ENCODE peak calls at places on chromosome 9, in eight cellular contexts. V is fibroblast of lung, P is OCI-LY7, R is neural progenitor cell, Z is MM.1S, Q is HCT116, S is PC-9, D is GM23248. A is an unnamed sample. For H3K4me1, the result is how much of the 10 kb centered on the place peaks cover.

GRCh38 chr9:136644343-136644592 is 18.4 kb upstream of the EGFL7 start:
- DNase-seq in V (peak), P (no peak), R (no peak), Z (no peak), Q (no peak), S (no peak), D (peak), A (peak)

GRCh38 chr9:33355933-33356332 is 46.4 kb downstream of the AQP7 start:
- DNase-seq in V (no peak), P (no peak), R (no peak), Z (no peak), Q (no peak), S (no peak), D (no peak), A (no peak)

GRCh38 chr9:35659340-35659739 is 1.2 kb downstream of the CCDC107 start:
- DNase-seq in V (peak), P (no peak), R (no peak), Z (no peak), Q (no peak), S (peak), D (peak), A (peak)

GRCh38 chr9:126607731-126608130 is 6.0 kb upstream of the LMX1B start:
- DNase-seq in V (no peak), P (no peak), R (no peak), Z (peak), Q (no peak), S (no peak), D (no peak), A (no peak)

GRCh38 chr9:78745996-78746395 is 449.1 kb downstream of the PSAT1 start:
- DNase-seq in V (peak), P (no peak), R (no peak), Z (no peak), Q (no peak), S (no peak), D (peak), A (peak)

GRCh38 chr9:82354260-82354659 is 365.7 kb downstream of the SPATA31D1 start:
- DNase-seq in V (peak), P (no peak), R (no peak), Z (no peak), Q (no peak), S (no peak), D (peak), A (peak)

GRCh38 chr9:97809666-97810344 is 43.2 kb upstream of the FOXE1 start:
- DNase-seq in V (no peak), P (no peak), R (peak), Z (no peak), Q (no peak), S (peak), D (no peak), A (no peak)

GRCh38 chr9:127119319-127119709 is 3.1 kb downstream of the ANGPTL2 start:
- DNase-seq in V (no peak), P (peak), R (no peak), Z (no peak), Q (no peak), S (no peak), D (no peak), A (no peak)

GRCh38 chr9:93655621-93656425 is 79.4 kb downstream of the PHF2 start:
- DNase-seq in V (no peak), P (no peak), R (no peak), Z (no peak), Q (no peak), S (no peak), D (no peak), A (no peak)

GRCh38 chr9:110114888-110115259 is 93.1 kb downstream of the C9orf152 start:
- DNase-seq in V (peak), P (no peak), R (no peak), Z (no peak), Q (no peak), S (no peak), D (no peak), A (peak)

GRCh38 chr9:127283917-127284316 is 19.3 kb downstream of the GARNL3 start:
- DNase-seq in V (peak), P (peak), R (peak), Z (no peak), Q (no peak), S (peak), D (peak), A (peak)

GRCh38 chr9:100428871-100429654 is 2.1 kb downstream of the MSANTD3 start:
- DNase-seq in V (peak), P (no peak), R (no peak), Z (no peak), Q (peak), S (peak), D (peak), A (peak)

GRCh38 chr9:34437006-34437925 is 21.1 kb downstream of the FAM219A start:
- DNase-seq in V (peak), P (peak), R (peak), Z (peak), Q (peak), S (peak), D (peak), A (peak)

GRCh38 chr9:135887021-135887507 is 20.3 kb downstream of the CAMSAP1 start:
- DNase-seq in V (peak), P (no peak), R (no peak), Z (no peak), Q (no peak), S (no peak), D (peak), A (peak)

GRCh38 chr9:121682926-121683485 is 31.6 kb downstream of the DAB2IP start:
- DNase-seq in V (no peak), P (no peak), R (no peak), Z (no peak), Q (no peak), S (no peak), D (no peak), A (no peak)

GRCh38 chr9:115814081-115814480 is 339.5 kb upstream of the PAPPA start:
- DNase-seq in V (no peak), P (no peak), R (no peak), Z (no peak), Q (no peak), S (no peak), D (no peak), A (no peak)

GRCh38 chr9:119284118-119284517 is 85.1 kb downstream of the BRINP1 start:
- DNase-seq in V (peak), P (no peak), R (peak), Z (no peak), Q (no peak), S (no peak), D (peak), A (no peak)

GRCh38 chr9:99356512-99356971 is 134.5 kb downstream of the SEC61B start:
- DNase-seq in V (no peak), P (no peak), R (no peak), Z (no peak), Q (no peak), S (no peak), D (peak), A (no peak)

GRCh38 chr9:92247296-92247695 is 46.2 kb downstream of the IARS1 start:
- DNase-seq in V (peak), P (no peak), R (no peak), Z (no peak), Q (no peak), S (no peak), D (no peak), A (peak)

GRCh38 chr9:19420877-19421276 is 12.1 kb downstream of the ACER2 start:
- DNase-seq in V (no peak), P (no peak), R (no peak), Z (no peak), Q (no peak), S (no peak), D (no peak), A (no peak)

GRCh38 chr9:136359774-136360718 is 3.5 kb downstream of the DNLZ start:
- DNase-seq in V (no peak), P (no peak), R (no peak), Z (no peak), Q (no peak), S (no peak), D (no peak), A (no peak)

DNA sequence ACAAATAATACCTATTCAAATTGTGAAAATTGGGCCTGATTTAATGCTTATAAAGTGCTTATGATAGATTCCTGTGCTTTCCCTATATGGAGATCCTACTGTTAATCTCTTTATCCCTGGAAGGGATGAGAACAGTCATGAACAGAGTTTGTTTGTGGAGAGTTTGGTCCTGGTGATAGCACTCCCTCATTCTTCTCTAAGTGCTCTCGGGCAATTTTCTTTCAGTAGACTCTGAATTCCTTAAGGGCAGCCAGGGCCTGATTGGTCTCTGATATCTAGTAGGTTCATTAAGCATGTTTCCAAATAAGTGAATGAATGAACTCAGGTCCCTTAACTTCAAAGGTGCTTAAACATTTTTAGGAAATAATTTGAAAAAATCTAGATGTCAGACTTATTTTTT is 104.2 kb upstream of the TUT7 start:
- DNase-seq in V (no peak), P (no peak), R (peak), Z (no peak), Q (no peak), S (no peak), D (no peak), A (no peak)
- H2AFZ ChIP-seq in V (no peak), P (no peak), R (peak), Z (no peak), Q (no peak), S (no peak), D (no peak), A (no peak)

GRCh38 chr9:6712041-6712440 is 45.7 kb upstream of the KDM4C start:
- DNase-seq in V (no peak), P (no peak), R (no peak), Z (no peak), Q (no peak), S (no peak), D (no peak), A (no peak)

GRCh38 chr9:6714176-6714575 is 43.6 kb upstream of the KDM4C start:
- DNase-seq in V (no peak), P (no peak), R (no peak), Z (no peak), Q (no peak), S (no peak), D (no peak), A (no peak)

GRCh38 chr9:6716766-6717165 is 41.0 kb upstream of the KDM4C start:
- DNase-seq in V (no peak), P (no peak), R (no peak), Z (no peak), Q (no peak), S (no peak), D (no peak), A (no peak)

GRCh38 chr9:6711403-6711802 is 46.4 kb upstream of the KDM4C start:
- DNase-seq in V (peak), P (no peak), R (no peak), Z (no peak), Q (no peak), S (no peak), D (peak), A (peak)

GRCh38 chr9:6715755-6716643 is 41.8 kb upstream of the KDM4C start:
- DNase-seq in V (peak), P (no peak), R (no peak), Z (no peak), Q (peak), S (peak), D (peak), A (no peak)
- H3K4me1 ChIP-seq in V (under half), P (under half), R (under half), Z (under half), Q (under half), S (under half), D (under half), A (under half)

GRCh38 chr9:131487001-131487400 is 15.7 kb upstream of the POMT1 start:
- DNase-seq in V (no peak), P (no peak), R (no peak), Z (no peak), Q (no peak), S (no peak), D (no peak), A (no peak)

GRCh38 chr9:131485206-131485605 is 17.5 kb upstream of the POMT1 start:
- DNase-seq in V (no peak), P (no peak), R (no peak), Z (no peak), Q (no peak), S (no peak), D (no peak), A (no peak)

GRCh38 chr9:131484560-131485185 is 18.0 kb upstream of the POMT1 start:
- DNase-seq in V (no peak), P (no peak), R (no peak), Z (no peak), Q (no peak), S (no peak), D (no peak), A (no peak)

GRCh38 chr9:131487621-131488031 is 15.1 kb upstream of the POMT1 start:
- DNase-seq in V (no peak), P (no peak), R (no peak), Z (no peak), Q (no peak), S (no peak), D (no peak), A (no peak)

GRCh38 chr9:131485728-131486381 is 16.9 kb upstream of the POMT1 start:
- DNase-seq in V (no peak), P (no peak), R (no peak), Z (peak), Q (no peak), S (no peak), D (no peak), A (no peak)
- H2AFZ ChIP-seq in V (no peak), P (no peak), R (no peak), Z (no peak), Q (no peak), S (no peak), D (no peak), A (no peak)

GRCh38 chr9:95499101-95499676 is 17.6 kb downstream of the PTCH1 start:
- DNase-seq in V (peak), P (no peak), R (no peak), Z (no peak), Q (no peak), S (no peak), D (no peak), A (peak)
- H3K4me1 ChIP-seq in V (under half), P (half or more), R (half or more), Z (under half), Q (under half), S (under half), D (under half), A (under half)

GRCh38 chr9:86943871-86944240 is 3.5 kb downstream of the GAS1 start:
- DNase-seq in V (no peak), P (no peak), R (no peak), Z (no peak), Q (no peak), S (no peak), D (no peak), A (no peak)

GRCh38 chr9:86943223-86943870 is 4.0 kb downstream of the GAS1 start:
- DNase-seq in V (no peak), P (no peak), R (no peak), Z (no peak), Q (no peak), S (no peak), D (peak), A (no peak)

GRCh38 chr9:86945868-86946711 is 1.2 kb downstream of the GAS1 start:
- DNase-seq in V (peak), P (peak), R (peak), Z (peak), Q (no peak), S (peak), D (peak), A (peak)

GRCh38 chr9:86946712-86947145 is 577 bp downstream of the GAS1 start:
- DNase-seq in V (peak), P (no peak), R (no peak), Z (peak), Q (no peak), S (peak), D (peak), A (no peak)

DNA sequence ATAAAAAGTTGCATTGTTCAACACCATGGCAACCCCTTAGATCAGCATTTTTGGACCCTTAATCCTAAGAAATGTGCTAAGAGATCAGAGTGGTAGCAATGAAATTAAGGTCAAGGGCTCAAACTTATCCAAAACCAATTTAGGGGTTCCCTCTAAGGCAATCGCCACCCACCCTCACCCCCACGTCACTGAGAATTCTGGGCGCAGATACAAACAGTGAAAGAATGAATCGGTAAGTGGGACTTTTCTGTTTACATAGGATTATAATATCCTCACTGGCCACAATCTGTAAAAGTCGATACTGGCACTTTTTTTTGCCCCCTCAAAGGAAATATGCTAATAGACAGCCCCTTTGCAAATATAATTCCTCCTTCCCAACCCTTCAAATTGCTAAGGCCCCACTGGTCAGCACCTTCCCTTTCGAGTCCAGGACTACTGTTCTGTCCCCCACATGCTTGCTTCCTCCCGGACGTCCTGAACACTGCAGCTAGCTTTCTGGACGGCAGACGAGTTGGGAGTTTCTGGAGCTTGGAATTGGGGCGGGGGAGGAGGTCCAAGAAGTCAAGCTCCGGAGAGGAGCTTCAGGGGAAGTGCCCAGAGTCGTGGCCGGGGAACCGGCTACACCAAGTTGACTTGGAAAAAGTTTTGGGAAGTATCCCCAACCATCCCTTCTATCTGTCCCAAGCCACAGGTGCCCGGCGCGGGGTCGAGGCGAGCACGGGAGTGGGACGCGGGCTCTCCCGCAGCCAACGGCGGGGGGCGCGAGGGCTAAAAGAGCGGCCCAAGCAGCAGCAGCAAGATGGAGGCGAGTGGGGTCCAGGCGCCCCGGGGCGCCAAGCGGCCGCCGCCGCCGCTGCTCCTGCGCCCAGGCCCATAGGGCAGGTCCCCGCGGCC is 2.1 kb downstream of the GAS1 start:
- DNase-seq in V (no peak), P (no peak), R (peak), Z (no peak), Q (no peak), S (no peak), D (peak), A (peak)
- H2AFZ ChIP-seq in V (peak), P (no peak), R (no peak), Z (peak), Q (no peak), S (no peak), D (peak), A (peak)

GRCh38 chr9:114364528-114365041 is 23.2 kb downstream of the AKNA start:
- DNase-seq in V (peak), P (peak), R (no peak), Z (no peak), Q (no peak), S (peak), D (peak), A (no peak)
- H3K4me1 ChIP-seq in V (under half), P (half or more), R (under half), Z (half or more), Q (under half), S (under half), D (under half), A (under half)

GRCh38 chr9:134640491-134641172 is 971 bp upstream of the COL5A1 start:
- DNase-seq in V (no peak), P (no peak), R (peak), Z (no peak), Q (no peak), S (no peak), D (no peak), A (no peak)
- H2AFZ ChIP-seq in V (no peak), P (no peak), R (peak), Z (no peak), Q (no peak), S (no peak), D (peak), A (peak)